ENCODE peak calls at places on chromosomes 4 and X, in eight cellular contexts. One of them, this sample, is unnamed.

GRCh38 chrX:10938371-10938982 is 172.7 kb upstream of the HCCS start:
- DNase-seq in Peyer's patch: no peak
- DNase-seq in IMR-90: peak; percentile 12
- DNase-seq in prostate gland: no peak
- DNase-seq in uterus: no peak
- DNase-seq in stomach: no peak
- DNase-seq in HepG2: no peak
- DNase-seq in heart left ventricle: no peak
- DNase-seq in this sample: no peak

GRCh38 chrX:154819771-154820341 is 14.6 kb upstream of the MPP1 start:
- DNase-seq in Peyer's patch: no peak
- DNase-seq in uterus: no peak
- DNase-seq in prostate gland: no peak
- DNase-seq in IMR-90: no peak
- DNase-seq in HepG2: no peak
- DNase-seq in heart left ventricle: no peak
- DNase-seq in stomach: no peak
- DNase-seq in this sample: no peak

GRCh38 chrX:11135483-11136185 is 24.5 kb downstream of the HCCS start:
- DNase-seq in IMR-90: no peak
- DNase-seq in prostate gland: no peak
- DNase-seq in HepG2: no peak
- DNase-seq in stomach: no peak
- DNase-seq in heart left ventricle: no peak
- DNase-seq in Peyer's patch: no peak
- DNase-seq in uterus: no peak
- DNase-seq in this sample: no peak

GRCh38 chr4:7798215-7798995 is 141.3 kb downstream of the AFAP1 start:
- DNase-seq in HepG2: no peak
- DNase-seq in Peyer's patch: peak; percentile 28
- DNase-seq in uterus: no peak
- DNase-seq in stomach: no peak
- DNase-seq in IMR-90: peak; percentile 82
- DNase-seq in heart left ventricle: no peak
- DNase-seq in prostate gland: no peak
- DNase-seq in this sample: no peak

GRCh38 chr4:139301821-139302611 is at the start of gene NDUFC1:
- DNase-seq in Peyer's patch: peak; percentile 77
- DNase-seq in uterus: peak; percentile 39
- DNase-seq in HepG2: peak; percentile 52
- DNase-seq in prostate gland: peak; percentile 29
- DNase-seq in IMR-90: peak; percentile 35
- DNase-seq in stomach: peak; percentile 54
- DNase-seq in heart left ventricle: peak; percentile 46
- DNase-seq in this sample: no peak

GRCh38 chrX:107776649-107777535 is 641 bp upstream of the NCBP2L start:
- DNase-seq in stomach: peak; percentile 84
- DNase-seq in heart left ventricle: peak; percentile 84
- DNase-seq in Peyer's patch: peak; percentile 93
- DNase-seq in IMR-90: peak; percentile 87
- DNase-seq in prostate gland: peak; percentile 86
- DNase-seq in HepG2: peak; percentile 50
- DNase-seq in uterus: peak; percentile 92
- DNase-seq in this sample: peak; percentile 85

GRCh38 chrX:56068274-56068758 is 163.8 kb upstream of the KLF8 start:
- DNase-seq in HepG2: no peak
- DNase-seq in IMR-90: no peak
- DNase-seq in uterus: no peak
- DNase-seq in prostate gland: no peak
- DNase-seq in heart left ventricle: no peak
- DNase-seq in stomach: no peak
- DNase-seq in Peyer's patch: peak; percentile 77
- DNase-seq in this sample: no peak

GRCh38 chr4:25842229-25842840 is 20.5 kb downstream of the SEL1L3 start:
- DNase-seq in prostate gland: no peak
- DNase-seq in heart left ventricle: no peak
- DNase-seq in uterus: no peak
- DNase-seq in Peyer's patch: peak; percentile 76
- DNase-seq in stomach: no peak
- DNase-seq in IMR-90: no peak
- DNase-seq in HepG2: no peak
- DNase-seq in this sample: no peak

GRCh38 chr4:27861381-27861787 is 1000.7 kb downstream of the STIM2 start:
- DNase-seq in IMR-90: peak; percentile 47
- DNase-seq in stomach: peak; percentile 48
- DNase-seq in heart left ventricle: no peak
- DNase-seq in uterus: no peak
- DNase-seq in HepG2: peak; percentile 25
- DNase-seq in prostate gland: peak; percentile 17
- DNase-seq in Peyer's patch: no peak
- DNase-seq in this sample: no peak

GRCh38 chr4:170323623-170324022 is 233.9 kb upstream of the AADAT start:
- DNase-seq in uterus: no peak
- DNase-seq in HepG2: no peak
- DNase-seq in prostate gland: no peak
- DNase-seq in stomach: no peak
- DNase-seq in heart left ventricle: no peak
- DNase-seq in Peyer's patch: no peak
- DNase-seq in IMR-90: no peak
- DNase-seq in this sample: no peak

GRCh38 chr4:81827568-81828202 is 356.0 kb upstream of the RASGEF1B start:
- DNase-seq in stomach: no peak
- DNase-seq in HepG2: no peak
- DNase-seq in IMR-90: no peak
- DNase-seq in prostate gland: no peak
- DNase-seq in Peyer's patch: no peak
- DNase-seq in uterus: no peak
- DNase-seq in heart left ventricle: no peak
- DNase-seq in this sample: no peak

GRCh38 chr4:2150076-2150475 is 90.9 kb downstream of the NAT8L start:
- DNase-seq in HepG2: no peak
- DNase-seq in Peyer's patch: no peak
- DNase-seq in IMR-90: no peak
- DNase-seq in stomach: no peak
- DNase-seq in heart left ventricle: no peak
- DNase-seq in prostate gland: no peak
- DNase-seq in uterus: no peak
- DNase-seq in this sample: no peak

GRCh38 chrX:30713061-30713525 is 59.9 kb downstream of the GK start:
- DNase-seq in uterus: peak; percentile 21
- DNase-seq in heart left ventricle: peak; percentile 40
- DNase-seq in prostate gland: peak; percentile 41
- DNase-seq in Peyer's patch: peak; percentile 69
- DNase-seq in stomach: peak; percentile 46
- DNase-seq in IMR-90: peak; percentile 65
- DNase-seq in HepG2: peak; percentile 40
- DNase-seq in this sample: peak; percentile 48

GRCh38 chrX:57528670-57529255 is 63.0 kb upstream of the ZXDB start:
- DNase-seq in HepG2: peak; percentile 5
- DNase-seq in heart left ventricle: no peak
- DNase-seq in Peyer's patch: no peak
- DNase-seq in stomach: no peak
- DNase-seq in IMR-90: peak; percentile 1
- DNase-seq in uterus: no peak
- DNase-seq in prostate gland: peak; percentile 5
- DNase-seq in this sample: no peak

GRCh38 chr4:183989931-183990330 is 84.8 kb downstream of the STOX2 start:
- DNase-seq in IMR-90: peak; percentile 40
- DNase-seq in prostate gland: no peak
- DNase-seq in heart left ventricle: no peak
- DNase-seq in Peyer's patch: no peak
- DNase-seq in HepG2: no peak
- DNase-seq in uterus: no peak
- DNase-seq in stomach: no peak
- DNase-seq in this sample: no peak

GRCh38 chr4:147581601-147582350 is 35.4 kb upstream of the TMEM184C start:
- DNase-seq in heart left ventricle: no peak
- DNase-seq in stomach: no peak
- DNase-seq in prostate gland: no peak
- DNase-seq in HepG2: no peak
- DNase-seq in Peyer's patch: no peak
- DNase-seq in uterus: no peak
- DNase-seq in IMR-90: peak; percentile 91
- DNase-seq in this sample: no peak

GRCh38 chrX:28312965-28313364 is 274.3 kb upstream of the IL1RAPL1 start:
- DNase-seq in stomach: no peak
- DNase-seq in IMR-90: peak; percentile 0
- DNase-seq in Peyer's patch: no peak
- DNase-seq in HepG2: no peak
- DNase-seq in prostate gland: no peak
- DNase-seq in uterus: no peak
- DNase-seq in heart left ventricle: no peak
- DNase-seq in this sample: no peak

GRCh38 chrX:16445166-16445752 is 204.7 kb upstream of the S100G start:
- DNase-seq in Peyer's patch: peak; percentile 75
- DNase-seq in heart left ventricle: no peak
- DNase-seq in uterus: no peak
- DNase-seq in stomach: peak; percentile 39
- DNase-seq in prostate gland: peak; percentile 3
- DNase-seq in HepG2: peak; percentile 1
- DNase-seq in IMR-90: peak; percentile 47
- DNase-seq in this sample: no peak

GRCh38 chr4:169530048-169530447 is 82.3 kb downstream of the NEK1 start:
- DNase-seq in stomach: no peak
- DNase-seq in prostate gland: no peak
- DNase-seq in IMR-90: no peak
- DNase-seq in uterus: no peak
- DNase-seq in heart left ventricle: no peak
- DNase-seq in Peyer's patch: no peak
- DNase-seq in HepG2: no peak
- DNase-seq in this sample: no peak

GRCh38 chrX:6498324-6498723 is 36.6 kb downstream of the VCX3A start:
- DNase-seq in Peyer's patch: no peak
- DNase-seq in IMR-90: no peak
- DNase-seq in heart left ventricle: no peak
- DNase-seq in prostate gland: no peak
- DNase-seq in uterus: no peak
- DNase-seq in stomach: no peak
- DNase-seq in HepG2: no peak
- DNase-seq in this sample: no peak

GRCh38 chr4:111537861-111538260 is 607.4 kb upstream of the FAM241A start:
- DNase-seq in heart left ventricle: no peak
- DNase-seq in HepG2: no peak
- DNase-seq in stomach: no peak
- DNase-seq in Peyer's patch: no peak
- DNase-seq in uterus: no peak
- DNase-seq in prostate gland: no peak
- DNase-seq in IMR-90: peak; percentile 60
- DNase-seq in this sample: no peak

GRCh38 chrX:39755152-39756032 is 342.4 kb downstream of the BCOR start:
- DNase-seq in prostate gland: peak; percentile 85
- DNase-seq in HepG2: peak; percentile 63
- DNase-seq in stomach: peak; percentile 78
- DNase-seq in IMR-90: peak; percentile 93
- DNase-seq in Peyer's patch: peak; percentile 82
- DNase-seq in uterus: peak; percentile 91
- DNase-seq in heart left ventricle: peak; percentile 84
- DNase-seq in this sample: peak; percentile 72

GRCh38 chr4:94576163-94576562 is 124.4 kb downstream of the PDLIM5 start:
- DNase-seq in HepG2: no peak
- DNase-seq in prostate gland: no peak
- DNase-seq in stomach: no peak
- DNase-seq in Peyer's patch: no peak
- DNase-seq in IMR-90: no peak
- DNase-seq in uterus: no peak
- DNase-seq in heart left ventricle: no peak
- DNase-seq in this sample: no peak

GRCh38 chr4:105546086-105546485 is 6.3 kb upstream of the ARHGEF38 start:
- DNase-seq in Peyer's patch: no peak
- DNase-seq in uterus: no peak
- DNase-seq in IMR-90: no peak
- DNase-seq in heart left ventricle: no peak
- DNase-seq in stomach: no peak
- DNase-seq in HepG2: no peak
- DNase-seq in prostate gland: no peak
- DNase-seq in this sample: no peak

GRCh38 chr4:105544517-105544916 is 7.9 kb upstream of the ARHGEF38 start:
- DNase-seq in Peyer's patch: no peak
- DNase-seq in uterus: no peak
- DNase-seq in heart left ventricle: no peak
- DNase-seq in prostate gland: no peak
- DNase-seq in stomach: no peak
- DNase-seq in HepG2: no peak
- DNase-seq in IMR-90: no peak
- DNase-seq in this sample: no peak

GRCh38 chr4:105550641-105551040 is 1.8 kb upstream of the ARHGEF38 start:
- DNase-seq in heart left ventricle: no peak
- DNase-seq in HepG2: no peak
- DNase-seq in Peyer's patch: no peak
- DNase-seq in IMR-90: no peak
- DNase-seq in prostate gland: no peak
- DNase-seq in uterus: no peak
- DNase-seq in stomach: no peak
- DNase-seq in this sample: no peak

GRCh38 chr4:105548483-105548882 is 3.9 kb upstream of the ARHGEF38 start:
- DNase-seq in Peyer's patch: no peak
- DNase-seq in uterus: no peak
- DNase-seq in stomach: no peak
- DNase-seq in HepG2: no peak
- DNase-seq in IMR-90: no peak
- DNase-seq in prostate gland: no peak
- DNase-seq in heart left ventricle: no peak
- DNase-seq in this sample: no peak

GRCh38 chr4:105547769-105548168 is 4.7 kb upstream of the ARHGEF38 start:
- DNase-seq in uterus: no peak
- DNase-seq in IMR-90: no peak
- DNase-seq in HepG2: no peak
- DNase-seq in prostate gland: no peak
- DNase-seq in heart left ventricle: no peak
- DNase-seq in Peyer's patch: no peak
- DNase-seq in stomach: no peak
- DNase-seq in this sample: no peak
- H3K27me3 ChIP-seq in uterus: no peaks in the 10 kb centered on the region
- H3K27me3 ChIP-seq in IMR-90: no peaks in the 10 kb centered on the region
- H3K27me3 ChIP-seq in HepG2: no peaks in the 10 kb centered on the region
- H3K27me3 ChIP-seq in prostate gland: no peaks in the 10 kb centered on the region
- H3K27me3 ChIP-seq in heart left ventricle: no peaks in the 10 kb centered on the region
- H3K27me3 ChIP-seq in Peyer's patch: no peaks in the 10 kb centered on the region
- H3K27me3 ChIP-seq in stomach: no peaks in the 10 kb centered on the region
- H3K27me3 ChIP-seq in this sample: no peaks in the 10 kb centered on the region

GRCh38 chr4:48483006-48483776 is at the start of gene SLC10A4:
- DNase-seq in HepG2: no peak
- DNase-seq in uterus: no peak
- DNase-seq in prostate gland: no peak
- DNase-seq in Peyer's patch: no peak
- DNase-seq in stomach: no peak
- DNase-seq in heart left ventricle: no peak
- DNase-seq in IMR-90: no peak
- DNase-seq in this sample: no peak
- H3K4me3 ChIP-seq in HepG2: peak within 1 kb of the TSS; percentile 26
- H3K4me3 ChIP-seq in uterus: no peak within 1 kb of the TSS
- H3K4me3 ChIP-seq in prostate gland: peak within 1 kb of the TSS; percentile 16
- H3K4me3 ChIP-seq in Peyer's patch: no peak within 1 kb of the TSS
- H3K4me3 ChIP-seq in stomach: peak within 1 kb of the TSS; percentile 55
- H3K4me3 ChIP-seq in heart left ventricle: peak within 1 kb of the TSS; percentile 50
- H3K4me3 ChIP-seq in IMR-90: peak within 1 kb of the TSS; percentile 45
- H3K4me3 ChIP-seq in this sample: peak within 1 kb of the TSS; percentile 43

GRCh38 chrX:22047470-22047869 is 15.3 kb downstream of the PHEX start:
- DNase-seq in IMR-90: no peak
- DNase-seq in prostate gland: no peak
- DNase-seq in uterus: no peak
- DNase-seq in Peyer's patch: no peak
- DNase-seq in stomach: no peak
- DNase-seq in HepG2: no peak
- DNase-seq in heart left ventricle: no peak
- DNase-seq in this sample: no peak
- TF ChIP-seq POLR2A in IMR-90: no peak
- TF ChIP-seq POLR2A in prostate gland: no peak
- TF ChIP-seq POLR2A in uterus: no peak
- TF ChIP-seq POLR2A in Peyer's patch: no peak
- TF ChIP-seq POLR2A in stomach: no peak
- TF ChIP-seq POLR2A in HepG2: no peak
- TF ChIP-seq POLR2A in heart left ventricle: no peak
- TF ChIP-seq POLR2A in this sample: no peak

GRCh38 chrX:68234171-68234910 is 199.0 kb downstream of the OPHN1 start:
- DNase-seq in Peyer's patch: no peak
- DNase-seq in HepG2: no peak
- DNase-seq in prostate gland: no peak
- DNase-seq in heart left ventricle: no peak
- DNase-seq in IMR-90: no peak
- DNase-seq in stomach: no peak
- DNase-seq in uterus: no peak
- DNase-seq in this sample: no peak
- H3K27me3 ChIP-seq in Peyer's patch: no peaks in the 10 kb centered on the region
- H3K27me3 ChIP-seq in HepG2: no peaks in the 10 kb centered on the region
- H3K27me3 ChIP-seq in prostate gland: no peaks in the 10 kb centered on the region
- H3K27me3 ChIP-seq in heart left ventricle: no peaks in the 10 kb centered on the region
- H3K27me3 ChIP-seq in IMR-90: no peaks in the 10 kb centered on the region
- H3K27me3 ChIP-seq in stomach: no peaks in the 10 kb centered on the region
- H3K27me3 ChIP-seq in uterus: no peaks in the 10 kb centered on the region
- H3K27me3 ChIP-seq in this sample: no peaks in the 10 kb centered on the region

This sample was measured in tibial nerve.